ENCODE peak calls at places on chromosomes 12 and 14, in eight cellular contexts. L is NCI-H526, S is HFFc6, D is brain microvascular endothelial cell, A is NCI-H1105, M is astrocyte of the spinal cord, F is NCI-H2029 treated with DMSO at 0.1 percent for 48 hours, C is caudate nucleus. U is an unnamed sample.
A peak's percentile ranks its signal among the peaks of the same experiment; 100 is the strongest.

GRCh38 chr12:124568431-124569374 is 1.3 kb upstream of the NCOR2 start:
- DNase-seq in A (no peak), D (peak; percentile 84), M (peak; percentile 98), C (no peak), L (no peak), F (no peak), S (peak; percentile 77), U (peak; percentile 84)

GRCh38 chr14:92651106-92651792 is 97.2 kb downstream of the LGMN start:
- DNase-seq in C (no peak), M (no peak), S (no peak), D (no peak), A (no peak), F (no peak), L (no peak), U (no peak)

GRCh38 chr12:27123642-27124041 is 41.3 kb upstream of the C12orf71 start:
- DNase-seq in M (no peak), D (no peak), A (peak; percentile 13), L (peak; percentile 3), S (no peak), F (no peak), C (no peak), U (no peak)

GRCh38 chr12:9798008-9798619 is 29.2 kb upstream of the KLRF1 start:
- DNase-seq in S (peak; percentile 9), D (peak; percentile 59), C (no peak), A (peak; percentile 6), L (peak; percentile 79), F (no peak), M (peak; percentile 60), U (peak; percentile 28)

GRCh38 chr14:86646688-86647687 is 1117.0 kb downstream of the FLRT2 start:
- DNase-seq in M (peak; percentile 27), A (no peak), S (peak; percentile 56), C (no peak), F (no peak), D (no peak), L (no peak), U (no peak)

GRCh38 chr12:58028294-58028693 is 86.9 kb downstream of the ATP23 start:
- DNase-seq in C (no peak), A (no peak), D (no peak), S (no peak), M (no peak), L (no peak), F (no peak), U (no peak)

GRCh38 chr12:51921017-51921725 is 13.9 kb downstream of the ACVRL1 start:
- DNase-seq in C (no peak), L (peak; percentile 69), F (no peak), D (no peak), A (no peak), S (no peak), M (no peak), U (no peak)

GRCh38 chr12:39805651-39806050 is 186.0 kb upstream of the ABCD2 start:
- DNase-seq in M (no peak), D (no peak), F (no peak), L (no peak), S (no peak), C (no peak), A (no peak), U (no peak)

GRCh38 chr12:8709124-8709830 is 11.5 kb downstream of the RIMKLB start:
- DNase-seq in M (no peak), D (no peak), F (no peak), L (no peak), C (no peak), S (no peak), A (no peak), U (peak; percentile 27)

GRCh38 chr12:49962861-49963765 is 1.4 kb downstream of the AQP5 start:
- DNase-seq in D (no peak), M (no peak), A (no peak), C (no peak), F (peak; percentile 28), L (peak; percentile 12), S (no peak), U (no peak)

GRCh38 chr12:115046805-115047204 is 362.8 kb upstream of the TBX3 start:
- DNase-seq in S (no peak), D (no peak), A (no peak), L (no peak), F (no peak), C (no peak), M (no peak), U (no peak)

GRCh38 chr14:104528496-104528895 is 51.1 kb upstream of the C14orf180 start:
- DNase-seq in M (no peak), C (no peak), A (no peak), D (no peak), F (no peak), S (no peak), L (no peak), U (no peak)

GRCh38 chr12:109134186-109134917 is 18.0 kb downstream of the ACACB start:
- DNase-seq in C (no peak), S (peak; percentile 3), F (no peak), L (no peak), M (no peak), A (no peak), D (no peak), U (peak; percentile 62)

GRCh38 chr14:70879448-70879847 is 27.8 kb upstream of the PCNX1 start:
- DNase-seq in D (no peak), F (no peak), A (no peak), M (no peak), S (no peak), L (no peak), C (no peak), U (no peak)

GRCh38 chr14:58822856-58823255 is 185.1 kb downstream of the DACT1 start:
- DNase-seq in F (no peak), M (no peak), D (no peak), L (no peak), A (no peak), S (no peak), C (no peak), U (no peak)

GRCh38 chr12:42235426-42235825 is 2.6 kb downstream of the YAF2 start:
- DNase-seq in D (no peak), A (no peak), F (peak; percentile 29), S (no peak), C (no peak), M (no peak), L (no peak), U (no peak)

GRCh38 chr14:79011920-79012204 is 841.7 kb downstream of the NRXN3 start:
- DNase-seq in D (no peak), C (no peak), S (peak; percentile 56), M (no peak), L (no peak), A (no peak), F (no peak), U (peak; percentile 13)

GRCh38 chr12:92002673-92003382 is 142.8 kb downstream of the BTG1 start:
- DNase-seq in C (no peak), L (no peak), F (no peak), S (no peak), A (no peak), M (no peak), D (no peak), U (no peak)

GRCh38 chr14:69648480-69649414 is 37.4 kb downstream of the SUSD6 start:
- DNase-seq in S (peak; percentile 35), C (no peak), D (peak; percentile 65), L (peak; percentile 63), F (no peak), A (no peak), M (peak; percentile 68), U (peak; percentile 57)

GRCh38 chr12:64270411-64270810 is 48.3 kb upstream of the KICS2 start:
- DNase-seq in A (no peak), D (no peak), F (no peak), L (no peak), C (no peak), M (no peak), S (no peak), U (no peak)

GRCh38 chr12:104097954-104098353 is 33.6 kb downstream of the HCFC2 start:
- DNase-seq in M (no peak), S (no peak), F (no peak), A (no peak), D (no peak), L (no peak), C (no peak), U (no peak)

GRCh38 chr12:57738661-57739237 is at the start of gene AGAP2:
- DNase-seq in F (no peak), A (peak; percentile 35), D (no peak), C (no peak), S (no peak), L (no peak), M (no peak), U (no peak)

GRCh38 chr12:95417372-95417771 is 56.6 kb upstream of the METAP2 start:
- DNase-seq in A (no peak), F (no peak), C (no peak), M (no peak), D (no peak), S (no peak), L (no peak), U (no peak)

GRCh38 chr14:91140672-91141071 is 26.8 kb downstream of the DGLUCY start:
- DNase-seq in D (peak; percentile 8), C (no peak), S (no peak), L (no peak), A (no peak), F (no peak), M (peak; percentile 22), U (peak; percentile 11)

GRCh38 chr12:95100264-95101190 is 27.1 kb upstream of the NR2C1 start:
- DNase-seq in L (no peak), C (no peak), D (no peak), A (no peak), F (no peak), S (no peak), M (no peak), U (no peak)

GRCh38 chr14:101199028-101199770 is 295.7 kb upstream of the RTL1 start:
- DNase-seq in M (no peak), F (no peak), D (no peak), C (no peak), A (no peak), L (no peak), S (no peak), U (no peak)

GRCh38 chr12:101038289-101038871 is 171.7 kb downstream of the SLC5A8 start:
- DNase-seq in M (no peak), S (no peak), F (no peak), L (no peak), C (no peak), D (no peak), A (no peak), U (no peak)

GRCh38 chr12:98973395-98973794 is 328.3 kb downstream of the APAF1 start:
- DNase-seq in S (no peak), C (no peak), L (no peak), D (no peak), A (no peak), F (no peak), M (peak; percentile 4), U (no peak)

GRCh38 chr12:112005419-112006395 is 7.3 kb downstream of the TMEM116 start:
- DNase-seq in C (no peak), A (no peak), D (no peak), S (no peak), M (no peak), L (no peak), F (peak; percentile 73), U (no peak)

GRCh38 chr12:752673-753400 is 458 bp downstream of the WNK1 start:
- DNase-seq in S (no peak), A (no peak), L (no peak), C (no peak), F (no peak), M (peak; percentile 48), D (peak; percentile 18), U (peak; percentile 75)

GRCh38 chr14:81396108-81396507 is 4.0 kb downstream of the STON2 start:
- DNase-seq in D (no peak), A (no peak), S (no peak), M (no peak), C (no peak), L (no peak), F (no peak), U (no peak)

GRCh38 chr12:1519642-1520041 is 74.7 kb downstream of the FBXL14 start:
- DNase-seq in A (no peak), D (no peak), S (no peak), C (no peak), F (no peak), M (no peak), L (no peak), U (no peak)

GRCh38 chr14:69619007-69619406 is 7.6 kb downstream of the SUSD6 start:
- DNase-seq in D (no peak), M (peak; percentile 43), F (no peak), S (no peak), A (no peak), C (no peak), L (no peak), U (no peak)

GRCh38 chr12:116324684-116325664 is 47.5 kb upstream of the MED13L start:
- DNase-seq in L (no peak), D (no peak), C (no peak), M (no peak), S (no peak), A (no peak), F (no peak), U (no peak)

U was measured in AG08396.